ENCODE peak calls at places on chromosomes 16 and 17, in six cellular contexts. X is HCT116, V is HepG2, I is H1, F is SK-N-SH, P is K562. U is an unnamed sample.

GRCh38 chr16:31417916-31418315 is 10.2 kb downstream of the COX6A2 start:
- DNase-seq in I (no peak), F (no peak), X (no peak), P (no peak), V (no peak), U (no peak)

GRCh38 chr16:51831595-51832352 is 680.7 kb upstream of the SALL1 start:
- DNase-seq in I (no peak), F (no peak), P (no peak), V (no peak), X (no peak), U (no peak)

GRCh38 chr17:19713462-19713861 is 2.9 kb downstream of the SLC47A2 start:
- DNase-seq in F (peak; percentile 52), X (no peak), V (no peak), I (no peak), P (no peak), U (no peak)

GRCh38 chr17:17568772-17569195 is 22.7 kb downstream of the PEMT start:
- DNase-seq in X (peak; percentile 10), P (peak; percentile 84), F (peak; percentile 85), I (peak; percentile 97), V (peak; percentile 54), U (no peak)

GRCh38 chr16:61909074-61909473 is 127.2 kb downstream of the CDH8 start:
- DNase-seq in F (no peak), X (no peak), I (no peak), V (no peak), P (no peak), U (no peak)

GRCh38 chr17:9566067-9566466 is 9.6 kb downstream of the STX8 start:
- DNase-seq in F (no peak), P (no peak), V (no peak), X (no peak), I (no peak), U (no peak)

GRCh38 chr16:886084-886543 is 84.7 kb downstream of the LMF1 start:
- DNase-seq in P (no peak), V (no peak), I (peak; percentile 68), F (peak; percentile 57), X (no peak), U (no peak)

GRCh38 chr16:55039042-55039441 is 108.4 kb downstream of the IRX5 start:
- DNase-seq in V (no peak), P (no peak), F (no peak), X (no peak), I (no peak), U (no peak)

GRCh38 chr17:75051941-75052340 is 4.9 kb downstream of the KCTD2 start:
- DNase-seq in V (no peak), F (no peak), P (no peak), I (no peak), X (no peak), U (no peak)

GRCh38 chr17:47999612-48000011 is 28.7 kb downstream of the CDK5RAP3 start:
- DNase-seq in F (no peak), P (no peak), I (no peak), X (no peak), V (no peak), U (no peak)

GRCh38 chr16:71726491-71727319 is 2.2 kb upstream of the PHLPP2 start:
- DNase-seq in V (no peak), P (no peak), X (no peak), I (no peak), F (no peak), U (no peak)

GRCh38 chr17:77095461-77095860 is 45.3 kb upstream of the SEC14L1 start:
- DNase-seq in X (no peak), F (no peak), V (no peak), I (no peak), P (no peak), U (no peak)

GRCh38 chr17:9350083-9350482 is 225.5 kb downstream of the STX8 start:
- DNase-seq in F (no peak), X (peak; percentile 8), P (no peak), I (no peak), V (peak; percentile 18), U (peak; percentile 47)

GRCh38 chr17:32020943-32021617 is 13.9 kb downstream of the LRRC37B start:
- DNase-seq in V (no peak), X (no peak), I (no peak), P (no peak), F (no peak), U (no peak)

GRCh38 chr17:59470624-59471297 is 94.6 kb upstream of the DHX40 start:
- DNase-seq in F (no peak), X (no peak), P (no peak), I (no peak), V (no peak), U (no peak)

GRCh38 chr16:65958096-65958495 is 408.4 kb upstream of the CDH5 start:
- DNase-seq in P (no peak), X (no peak), I (no peak), F (no peak), V (no peak), U (no peak)

GRCh38 chr17:48546187-48546923 is 1.4 kb upstream of the HOXB2 start:
- DNase-seq in I (no peak), P (peak; percentile 57), F (no peak), V (no peak), X (no peak), U (no peak)

GRCh38 chr17:73595931-73596330 is 48.3 kb downstream of the SDK2 start:
- DNase-seq in P (no peak), V (no peak), X (no peak), I (no peak), F (no peak), U (no peak)

GRCh38 chr17:73595068-73595865 is 49.0 kb downstream of the SDK2 start:
- DNase-seq in X (no peak), I (peak; percentile 85), F (peak; percentile 96), V (no peak), P (peak; percentile 26), U (no peak)

GRCh38 chr17:73594025-73594424 is 50.2 kb downstream of the SDK2 start:
- DNase-seq in V (no peak), F (no peak), P (no peak), I (no peak), X (no peak), U (no peak)

GRCh38 chr17:73593249-73593965 is 50.8 kb downstream of the SDK2 start:
- DNase-seq in I (no peak), F (no peak), X (no peak), P (no peak), V (no peak), U (no peak)

DNA sequence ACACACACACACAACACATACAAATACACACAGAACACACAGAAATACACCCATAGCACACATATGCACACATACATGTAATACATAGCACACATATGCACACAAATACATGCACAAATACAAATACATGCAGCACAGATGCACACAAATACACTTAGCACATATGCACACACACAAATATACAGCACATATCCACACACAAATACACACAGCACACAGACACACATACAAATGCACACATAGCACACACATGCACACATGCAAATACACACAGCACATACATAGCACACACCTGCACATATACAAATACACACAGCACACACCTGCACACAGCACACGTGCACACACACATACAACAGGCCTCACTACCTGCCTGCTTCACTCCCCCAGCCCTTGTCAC is 49.6 kb downstream of the SDK2 start:
- DNase-seq in P (no peak), F (no peak), I (no peak), X (no peak), V (no peak), U (no peak)
- H3K4me1 ChIP-seq in P (peaks cover 2% of the 10 kb centered on the region), F (peaks cover 28% of the 10 kb centered on the region), I (peaks cover 9% of the 10 kb centered on the region), X (no peaks in the 10 kb centered on the region), V (no peaks in the 10 kb centered on the region), U (no peaks in the 10 kb centered on the region)

GRCh38 chr17:80455784-80456183 is 20.6 kb downstream of the NPTX1 start:
- DNase-seq in X (no peak), P (peak; percentile 42), V (peak; percentile 30), I (no peak), F (no peak), U (no peak)

GRCh38 chr17:80457236-80457856 is 19.1 kb downstream of the NPTX1 start:
- DNase-seq in F (no peak), V (no peak), I (no peak), P (peak; percentile 52), X (no peak), U (no peak)

GRCh38 chr17:80458016-80458415 is 18.4 kb downstream of the NPTX1 start:
- DNase-seq in V (no peak), P (no peak), X (no peak), F (no peak), I (no peak), U (no peak)

GRCh38 chr17:80455328-80455710 is 21.1 kb downstream of the NPTX1 start:
- DNase-seq in I (no peak), F (peak; percentile 92), V (peak; percentile 64), P (peak; percentile 80), X (peak; percentile 34), U (no peak)

DNA sequence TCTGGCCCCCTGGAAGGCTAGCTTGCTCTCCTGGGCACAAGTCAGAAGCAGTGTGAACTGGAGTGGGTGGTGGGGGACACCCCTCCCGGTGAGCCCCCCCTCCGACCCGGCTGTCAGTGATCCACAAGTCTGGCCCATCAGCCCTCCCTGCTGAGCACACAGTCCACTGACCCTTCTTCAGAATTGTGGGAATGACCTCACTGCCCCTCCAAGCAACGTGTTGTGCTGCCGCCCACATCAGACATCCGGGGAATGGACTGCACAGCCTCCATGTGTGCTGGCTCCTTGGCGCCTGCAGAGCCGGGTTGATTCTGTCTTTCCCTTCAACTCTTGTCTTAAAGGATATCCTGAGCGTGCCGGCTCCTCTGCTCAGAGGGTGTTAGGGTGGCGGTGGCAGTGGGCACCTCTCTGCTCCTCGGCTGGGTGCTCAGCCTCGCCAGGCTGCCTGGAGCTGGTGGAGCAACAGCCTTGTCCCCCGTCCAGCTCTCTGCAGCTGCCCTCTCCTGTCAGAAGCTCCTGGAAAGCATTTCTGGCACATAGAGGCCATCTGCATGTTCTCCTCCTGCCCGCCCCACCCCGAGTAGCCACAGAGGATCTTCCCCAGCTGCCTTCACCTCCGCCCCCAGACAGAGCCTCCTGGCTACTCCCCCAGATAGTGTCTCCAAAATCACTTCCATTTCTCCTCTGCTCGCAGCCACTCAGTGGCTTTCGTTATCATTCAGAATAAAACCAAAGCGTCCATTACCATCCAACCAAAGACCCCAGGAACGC is 19.8 kb downstream of the NPTX1 start:
- DNase-seq in X (no peak), I (no peak), F (no peak), P (peak; percentile 71), V (no peak), U (no peak)
- H3K27me3 ChIP-seq in X (no peaks in the 10 kb centered on the region), I (peaks cover 10% of the 10 kb centered on the region), F (peaks cover 11% of the 10 kb centered on the region), P (peaks cover 12% of the 10 kb centered on the region), V (peaks cover 9% of the 10 kb centered on the region), U (no peaks in the 10 kb centered on the region)

DNA sequence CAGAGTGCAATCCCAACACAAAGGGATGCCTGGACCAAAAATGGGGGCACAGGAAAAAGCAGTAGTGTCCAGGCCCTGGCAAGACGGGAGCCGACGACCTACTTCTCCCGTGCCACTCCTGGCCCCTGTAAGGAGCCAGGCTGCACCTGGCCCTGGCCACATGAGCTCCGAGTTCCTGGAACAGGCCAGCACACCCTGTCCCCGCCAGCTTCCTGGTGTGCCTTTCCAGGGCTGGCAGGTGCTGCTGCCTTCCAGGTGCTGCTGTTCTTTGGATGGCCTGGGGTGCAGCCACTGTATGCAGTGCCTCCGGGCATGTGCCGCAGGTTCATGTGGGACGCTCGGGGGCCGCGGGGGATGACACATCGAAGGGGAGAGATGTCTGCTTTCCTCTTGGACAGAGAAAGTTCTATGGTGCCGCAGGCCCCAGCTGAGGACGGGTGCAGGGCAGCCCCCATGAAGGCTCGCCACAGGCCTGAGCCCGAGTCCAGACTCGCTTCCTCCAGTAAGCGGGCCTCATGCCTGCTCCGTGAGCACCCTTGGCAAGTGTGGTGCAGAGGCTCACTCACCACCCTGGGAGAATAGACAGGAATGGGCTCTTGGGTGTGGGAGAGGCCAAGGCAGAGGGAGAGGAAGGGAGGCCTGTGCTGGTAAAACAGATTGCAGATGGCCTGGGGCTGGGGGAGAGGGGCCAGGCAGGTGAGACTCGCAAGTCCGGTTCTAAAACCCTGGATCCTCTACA is 54.7 kb upstream of the FASN start:
- DNase-seq in P (no peak), X (no peak), I (no peak), F (no peak), V (no peak), U (no peak)
- TF ChIP-seq SIN3A in P (no peak), X (no peak), I (no peak), F (no peak), V (no peak), U (no peak)

GRCh38 chr16:88781140-88782077 is 3.6 kb downstream of the PIEZO1 start:
- DNase-seq in P (peak; percentile 73), F (no peak), V (no peak), I (no peak), X (no peak), U (no peak)
- H3K4me1 ChIP-seq in P (peaks cover 93% of the 10 kb centered on the region), F (no peaks in the 10 kb centered on the region), V (peaks cover 51% of the 10 kb centered on the region), I (peaks cover 11% of the 10 kb centered on the region), X (peaks cover 51% of the 10 kb centered on the region), U (peaks cover 45% of the 10 kb centered on the region)

U was measured in Panc1.